ENCODE peak calls at places on chromosomes 3 and 15, in nine cellular contexts. One of them, this sample, is unnamed.

GRCh38 chr3:117606860-117607259 is 897.3 kb downstream of the TUSC7 start:
- DNase-seq in stomach: no peak
- DNase-seq in BE2C: no peak
- DNase-seq in upper lobe of right lung: no peak
- DNase-seq in right cardiac atrium: no peak
- DNase-seq in naive thymus-derived CD4-positive, alpha-beta T cell: no peak
- DNase-seq in effector memory CD4-positive, alpha-beta T cell: no peak
- DNase-seq in tibial nerve: no peak
- DNase-seq in hepatocyte: no peak
- DNase-seq in this sample: no peak

GRCh38 chr3:7927864-7928263 is 573.8 kb upstream of the LMCD1 start:
- DNase-seq in upper lobe of right lung: no peak
- DNase-seq in naive thymus-derived CD4-positive, alpha-beta T cell: no peak
- DNase-seq in right cardiac atrium: no peak
- DNase-seq in tibial nerve: no peak
- DNase-seq in effector memory CD4-positive, alpha-beta T cell: no peak
- DNase-seq in BE2C: no peak
- DNase-seq in stomach: no peak
- DNase-seq in hepatocyte: no peak
- DNase-seq in this sample: no peak

GRCh38 chr3:126552688-126553283 is 5.9 kb downstream of the C3orf22 start:
- DNase-seq in stomach: peak; percentile 15
- DNase-seq in upper lobe of right lung: peak; percentile 60
- DNase-seq in effector memory CD4-positive, alpha-beta T cell: no peak
- DNase-seq in right cardiac atrium: no peak
- DNase-seq in tibial nerve: no peak
- DNase-seq in BE2C: peak; percentile 3
- DNase-seq in naive thymus-derived CD4-positive, alpha-beta T cell: no peak
- DNase-seq in hepatocyte: no peak
- DNase-seq in this sample: no peak

GRCh38 chr3:79521221-79521848 is 246.5 kb downstream of the ROBO1 start:
- DNase-seq in BE2C: peak; percentile 21
- DNase-seq in effector memory CD4-positive, alpha-beta T cell: no peak
- DNase-seq in tibial nerve: no peak
- DNase-seq in upper lobe of right lung: no peak
- DNase-seq in stomach: no peak
- DNase-seq in right cardiac atrium: no peak
- DNase-seq in hepatocyte: peak; percentile 57
- DNase-seq in naive thymus-derived CD4-positive, alpha-beta T cell: no peak
- DNase-seq in this sample: no peak

GRCh38 chr3:118688396-118688884 is 346.2 kb downstream of the IGSF11 start:
- DNase-seq in hepatocyte: peak; percentile 38
- DNase-seq in right cardiac atrium: no peak
- DNase-seq in tibial nerve: no peak
- DNase-seq in upper lobe of right lung: no peak
- DNase-seq in BE2C: no peak
- DNase-seq in effector memory CD4-positive, alpha-beta T cell: no peak
- DNase-seq in naive thymus-derived CD4-positive, alpha-beta T cell: no peak
- DNase-seq in stomach: no peak
- DNase-seq in this sample: no peak

GRCh38 chr3:45381168-45381852 is 7.1 kb upstream of the LARS2 start:
- DNase-seq in tibial nerve: no peak
- DNase-seq in BE2C: no peak
- DNase-seq in upper lobe of right lung: no peak
- DNase-seq in naive thymus-derived CD4-positive, alpha-beta T cell: no peak
- DNase-seq in right cardiac atrium: no peak
- DNase-seq in effector memory CD4-positive, alpha-beta T cell: no peak
- DNase-seq in hepatocyte: peak; percentile 19
- DNase-seq in stomach: no peak
- DNase-seq in this sample: peak; percentile 51

GRCh38 chr3:197021729-197022404 is 7.8 kb downstream of the MELTF start:
- DNase-seq in BE2C: no peak
- DNase-seq in naive thymus-derived CD4-positive, alpha-beta T cell: no peak
- DNase-seq in effector memory CD4-positive, alpha-beta T cell: no peak
- DNase-seq in right cardiac atrium: no peak
- DNase-seq in upper lobe of right lung: no peak
- DNase-seq in tibial nerve: no peak
- DNase-seq in stomach: peak; percentile 10
- DNase-seq in hepatocyte: no peak
- DNase-seq in this sample: no peak

GRCh38 chr15:57694264-57694663 is 12.2 kb upstream of the POLR2M start:
- DNase-seq in naive thymus-derived CD4-positive, alpha-beta T cell: no peak
- DNase-seq in upper lobe of right lung: no peak
- DNase-seq in effector memory CD4-positive, alpha-beta T cell: no peak
- DNase-seq in stomach: no peak
- DNase-seq in BE2C: no peak
- DNase-seq in tibial nerve: no peak
- DNase-seq in right cardiac atrium: no peak
- DNase-seq in hepatocyte: no peak
- DNase-seq in this sample: no peak

GRCh38 chr3:63328386-63328785 is 50.3 kb downstream of the SYNPR start:
- DNase-seq in stomach: no peak
- DNase-seq in right cardiac atrium: no peak
- DNase-seq in hepatocyte: peak; percentile 45
- DNase-seq in BE2C: no peak
- DNase-seq in effector memory CD4-positive, alpha-beta T cell: no peak
- DNase-seq in upper lobe of right lung: no peak
- DNase-seq in naive thymus-derived CD4-positive, alpha-beta T cell: no peak
- DNase-seq in tibial nerve: no peak
- DNase-seq in this sample: no peak

GRCh38 chr15:52068004-52068403 is 44.6 kb downstream of the BCL2L10 start:
- DNase-seq in tibial nerve: no peak
- DNase-seq in effector memory CD4-positive, alpha-beta T cell: no peak
- DNase-seq in naive thymus-derived CD4-positive, alpha-beta T cell: no peak
- DNase-seq in upper lobe of right lung: no peak
- DNase-seq in stomach: no peak
- DNase-seq in BE2C: no peak
- DNase-seq in hepatocyte: no peak
- DNase-seq in right cardiac atrium: no peak
- DNase-seq in this sample: no peak

GRCh38 chr15:90266485-90266884 is 1.0 kb downstream of the NGRN start:
- DNase-seq in upper lobe of right lung: peak; percentile 54
- DNase-seq in tibial nerve: no peak
- DNase-seq in hepatocyte: no peak
- DNase-seq in naive thymus-derived CD4-positive, alpha-beta T cell: peak; percentile 13
- DNase-seq in right cardiac atrium: no peak
- DNase-seq in effector memory CD4-positive, alpha-beta T cell: no peak
- DNase-seq in stomach: peak; percentile 28
- DNase-seq in BE2C: no peak
- DNase-seq in this sample: peak; percentile 53

GRCh38 chr3:134212898-134213665 is 37.6 kb downstream of the RYK start:
- DNase-seq in hepatocyte: peak; percentile 84
- DNase-seq in BE2C: peak; percentile 85
- DNase-seq in stomach: peak; percentile 88
- DNase-seq in right cardiac atrium: peak; percentile 75
- DNase-seq in naive thymus-derived CD4-positive, alpha-beta T cell: peak; percentile 66
- DNase-seq in tibial nerve: peak; percentile 95
- DNase-seq in effector memory CD4-positive, alpha-beta T cell: peak; percentile 59
- DNase-seq in upper lobe of right lung: peak; percentile 81
- DNase-seq in this sample: peak; percentile 86

GRCh38 chr3:177725165-177725564 is 527.9 kb upstream of the TBL1XR1 start:
- DNase-seq in tibial nerve: no peak
- DNase-seq in effector memory CD4-positive, alpha-beta T cell: no peak
- DNase-seq in stomach: no peak
- DNase-seq in hepatocyte: no peak
- DNase-seq in right cardiac atrium: no peak
- DNase-seq in BE2C: no peak
- DNase-seq in upper lobe of right lung: no peak
- DNase-seq in naive thymus-derived CD4-positive, alpha-beta T cell: no peak
- DNase-seq in this sample: no peak
- H3K9me3 ChIP-seq in tibial nerve: no peaks in the 10 kb centered on the region
- H3K9me3 ChIP-seq in effector memory CD4-positive, alpha-beta T cell: no peaks in the 10 kb centered on the region
- H3K9me3 ChIP-seq in stomach: no peaks in the 10 kb centered on the region
- H3K9me3 ChIP-seq in hepatocyte: no peaks in the 10 kb centered on the region
- H3K9me3 ChIP-seq in right cardiac atrium: no peaks in the 10 kb centered on the region
- H3K9me3 ChIP-seq in BE2C: no peaks in the 10 kb centered on the region
- H3K9me3 ChIP-seq in upper lobe of right lung: no peaks in the 10 kb centered on the region
- H3K9me3 ChIP-seq in naive thymus-derived CD4-positive, alpha-beta T cell: no peaks in the 10 kb centered on the region
- H3K9me3 ChIP-seq in this sample: no peaks in the 10 kb centered on the region

GRCh38 chr15:55796321-55796965 is 53.5 kb upstream of the PRTG start:
- DNase-seq in hepatocyte: peak; percentile 14
- DNase-seq in upper lobe of right lung: no peak
- DNase-seq in stomach: no peak
- DNase-seq in tibial nerve: no peak
- DNase-seq in naive thymus-derived CD4-positive, alpha-beta T cell: no peak
- DNase-seq in right cardiac atrium: no peak
- DNase-seq in effector memory CD4-positive, alpha-beta T cell: no peak
- DNase-seq in BE2C: no peak
- DNase-seq in this sample: no peak

GRCh38 chr15:55789066-55789660 is 46.2 kb upstream of the PRTG start:
- DNase-seq in naive thymus-derived CD4-positive, alpha-beta T cell: no peak
- DNase-seq in upper lobe of right lung: no peak
- DNase-seq in effector memory CD4-positive, alpha-beta T cell: peak; percentile 15
- DNase-seq in tibial nerve: peak; percentile 67
- DNase-seq in stomach: no peak
- DNase-seq in hepatocyte: no peak
- DNase-seq in BE2C: peak; percentile 45
- DNase-seq in right cardiac atrium: peak; percentile 28
- DNase-seq in this sample: peak; percentile 56

GRCh38 chr15:55795031-55795430 is 52.1 kb upstream of the PRTG start:
- DNase-seq in upper lobe of right lung: no peak
- DNase-seq in BE2C: no peak
- DNase-seq in effector memory CD4-positive, alpha-beta T cell: no peak
- DNase-seq in right cardiac atrium: no peak
- DNase-seq in stomach: no peak
- DNase-seq in hepatocyte: no peak
- DNase-seq in tibial nerve: no peak
- DNase-seq in naive thymus-derived CD4-positive, alpha-beta T cell: no peak
- DNase-seq in this sample: no peak

GRCh38 chr15:55786341-55786740 is 43.4 kb upstream of the PRTG start:
- DNase-seq in stomach: no peak
- DNase-seq in right cardiac atrium: no peak
- DNase-seq in naive thymus-derived CD4-positive, alpha-beta T cell: no peak
- DNase-seq in tibial nerve: no peak
- DNase-seq in upper lobe of right lung: no peak
- DNase-seq in effector memory CD4-positive, alpha-beta T cell: no peak
- DNase-seq in hepatocyte: no peak
- DNase-seq in BE2C: no peak
- DNase-seq in this sample: no peak

DNA sequence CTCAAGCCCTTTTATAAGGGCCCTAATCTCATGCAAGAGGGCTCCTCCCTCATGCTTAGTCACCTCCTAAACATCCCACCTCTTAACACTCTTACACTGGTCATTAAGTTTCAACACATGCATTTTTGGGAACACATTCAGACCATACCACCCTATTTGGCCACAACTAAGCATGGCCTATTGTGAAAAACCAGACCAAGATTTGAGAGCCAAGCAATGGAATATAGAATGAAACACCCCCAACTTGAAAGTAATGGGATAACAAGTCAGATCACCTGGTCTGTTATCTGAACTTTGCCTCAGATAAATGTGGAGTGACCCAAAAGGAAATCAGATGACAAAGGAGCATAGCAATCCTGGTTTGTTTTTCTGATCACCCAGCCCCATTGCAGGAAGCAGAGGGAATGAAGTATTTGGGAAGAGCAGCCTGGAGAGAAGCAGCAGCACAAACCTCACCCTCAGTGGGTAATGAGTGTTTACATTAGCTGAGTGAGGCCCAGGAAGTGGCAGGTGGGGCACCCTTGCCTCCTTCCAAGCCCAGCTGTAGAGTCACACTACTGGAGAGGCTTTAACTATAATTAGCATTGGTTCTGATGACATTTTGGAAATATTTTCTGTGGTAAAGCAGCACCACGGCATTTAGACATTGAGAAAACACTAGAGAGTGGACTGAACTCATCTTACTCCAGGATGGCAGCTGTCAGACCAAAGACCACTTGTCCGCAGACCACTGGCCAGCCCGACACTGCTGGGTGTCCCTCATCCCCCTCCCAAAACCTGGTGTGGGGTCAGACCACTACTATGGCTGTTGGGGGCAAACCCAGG is 48.8 kb upstream of the PRTG start:
- DNase-seq in stomach: no peak
- DNase-seq in effector memory CD4-positive, alpha-beta T cell: no peak
- DNase-seq in naive thymus-derived CD4-positive, alpha-beta T cell: no peak
- DNase-seq in BE2C: no peak
- DNase-seq in right cardiac atrium: no peak
- DNase-seq in hepatocyte: no peak
- DNase-seq in tibial nerve: no peak
- DNase-seq in upper lobe of right lung: peak; percentile 78
- DNase-seq in this sample: no peak
- H3K4me3 ChIP-seq in stomach: no peak overlapping the region
- H3K4me3 ChIP-seq in effector memory CD4-positive, alpha-beta T cell: no peak overlapping the region
- H3K4me3 ChIP-seq in naive thymus-derived CD4-positive, alpha-beta T cell: no peak overlapping the region
- H3K4me3 ChIP-seq in BE2C: no peak overlapping the region
- H3K4me3 ChIP-seq in right cardiac atrium: no peak overlapping the region
- H3K4me3 ChIP-seq in hepatocyte: no peak overlapping the region
- H3K4me3 ChIP-seq in tibial nerve: no peak overlapping the region
- H3K4me3 ChIP-seq in upper lobe of right lung: no peak overlapping the region
- H3K4me3 ChIP-seq in this sample: no peak overlapping the region

GRCh38 chr3:31590650-31591049 is 57.9 kb downstream of the STT3B start:
- DNase-seq in tibial nerve: no peak
- DNase-seq in right cardiac atrium: no peak
- DNase-seq in effector memory CD4-positive, alpha-beta T cell: no peak
- DNase-seq in BE2C: no peak
- DNase-seq in upper lobe of right lung: no peak
- DNase-seq in hepatocyte: no peak
- DNase-seq in stomach: no peak
- DNase-seq in naive thymus-derived CD4-positive, alpha-beta T cell: no peak
- DNase-seq in this sample: no peak

GRCh38 chr3:31592764-31593163 is 60.0 kb downstream of the STT3B start:
- DNase-seq in tibial nerve: no peak
- DNase-seq in stomach: no peak
- DNase-seq in naive thymus-derived CD4-positive, alpha-beta T cell: no peak
- DNase-seq in effector memory CD4-positive, alpha-beta T cell: no peak
- DNase-seq in right cardiac atrium: no peak
- DNase-seq in hepatocyte: peak; percentile 14
- DNase-seq in upper lobe of right lung: no peak
- DNase-seq in BE2C: no peak
- DNase-seq in this sample: no peak

GRCh38 chr3:31589228-31589627 is 56.5 kb downstream of the STT3B start:
- DNase-seq in right cardiac atrium: no peak
- DNase-seq in BE2C: no peak
- DNase-seq in hepatocyte: no peak
- DNase-seq in upper lobe of right lung: no peak
- DNase-seq in naive thymus-derived CD4-positive, alpha-beta T cell: no peak
- DNase-seq in effector memory CD4-positive, alpha-beta T cell: no peak
- DNase-seq in tibial nerve: no peak
- DNase-seq in stomach: no peak
- DNase-seq in this sample: no peak
- H3K9me3 ChIP-seq in right cardiac atrium: no peaks in the 10 kb centered on the region
- H3K9me3 ChIP-seq in BE2C: no peaks in the 10 kb centered on the region
- H3K9me3 ChIP-seq in hepatocyte: peaks cover 3% of the 10 kb centered on the region
- H3K9me3 ChIP-seq in upper lobe of right lung: peaks cover 15% of the 10 kb centered on the region
- H3K9me3 ChIP-seq in naive thymus-derived CD4-positive, alpha-beta T cell: no peaks in the 10 kb centered on the region
- H3K9me3 ChIP-seq in effector memory CD4-positive, alpha-beta T cell: no peaks in the 10 kb centered on the region
- H3K9me3 ChIP-seq in tibial nerve: peaks cover 25% of the 10 kb centered on the region
- H3K9me3 ChIP-seq in stomach: no peaks in the 10 kb centered on the region
- H3K9me3 ChIP-seq in this sample: peaks cover 7% of the 10 kb centered on the region

DNA sequence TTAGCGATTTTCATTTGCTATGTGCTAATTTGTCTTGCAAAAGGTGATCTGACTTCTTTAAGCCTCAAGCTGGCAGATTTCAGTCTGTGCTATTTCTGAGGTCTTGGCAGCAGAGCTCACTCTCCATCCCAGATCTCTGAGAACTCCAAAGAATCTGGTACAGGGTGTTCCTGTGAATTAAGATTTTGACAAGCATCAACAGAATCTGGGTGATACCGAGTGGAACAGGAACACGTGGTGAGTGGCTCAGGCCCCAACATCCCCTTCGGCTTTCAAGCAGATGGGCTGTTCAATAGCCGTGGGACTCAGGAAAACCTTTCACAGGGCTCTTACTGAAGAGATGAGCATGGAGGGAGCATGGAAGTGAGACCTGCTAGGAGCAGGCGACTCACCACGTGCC is 103.3 kb upstream of the SELENOK start:
- DNase-seq in hepatocyte: no peak
- DNase-seq in stomach: no peak
- DNase-seq in BE2C: no peak
- DNase-seq in tibial nerve: no peak
- DNase-seq in effector memory CD4-positive, alpha-beta T cell: no peak
- DNase-seq in upper lobe of right lung: no peak
- DNase-seq in right cardiac atrium: no peak
- DNase-seq in naive thymus-derived CD4-positive, alpha-beta T cell: no peak
- DNase-seq in this sample: no peak
- H3K4me3 ChIP-seq in hepatocyte: no peak overlapping the region
- H3K4me3 ChIP-seq in stomach: no peak overlapping the region
- H3K4me3 ChIP-seq in BE2C: no peak overlapping the region
- H3K4me3 ChIP-seq in tibial nerve: no peak overlapping the region
- H3K4me3 ChIP-seq in effector memory CD4-positive, alpha-beta T cell: no peak overlapping the region
- H3K4me3 ChIP-seq in upper lobe of right lung: no peak overlapping the region
- H3K4me3 ChIP-seq in right cardiac atrium: no peak overlapping the region
- H3K4me3 ChIP-seq in naive thymus-derived CD4-positive, alpha-beta T cell: no peak overlapping the region
- H3K4me3 ChIP-seq in this sample: no peak overlapping the region

This sample was measured in mucosa of descending colon.